ENCODE peak calls at places on chromosome 3, in nine cellular contexts. R is lower leg skin, G is A549, Y is GM12891, A is IMR-90, F is ovary, L is stomach, P is heart left ventricle, N is adrenal gland. O is an unnamed sample.

GRCh38 chr3:107404727-107405519 is 27.7 kb downstream of the CCDC54 start:
- DNase-seq in R (no peak), G (no peak), Y (no peak), A (peak; percentile 65), F (no peak), L (no peak), P (no peak), N (no peak), O (no peak)

GRCh38 chr3:118833075-118833474 is 201.6 kb downstream of the IGSF11 start:
- DNase-seq in R (no peak), G (no peak), Y (no peak), A (no peak), F (no peak), L (no peak), P (no peak), N (no peak), O (no peak)

GRCh38 chr3:126962756-126963155 is 20.2 kb upstream of the PLXNA1 start:
- DNase-seq in R (no peak), G (no peak), Y (no peak), A (no peak), F (no peak), L (no peak), P (peak; percentile 11), N (no peak), O (no peak)

GRCh38 chr3:77071806-77072205 is 31.9 kb downstream of the ROBO2 start:
- DNase-seq in R (no peak), G (no peak), Y (no peak), A (no peak), F (no peak), L (no peak), P (no peak), N (no peak), O (no peak)

GRCh38 chr3:132231633-132232032 is 85.6 kb upstream of the ACP3 start:
- DNase-seq in R (no peak), G (peak; percentile 33), Y (no peak), A (peak; percentile 55), F (no peak), L (no peak), P (no peak), N (peak; percentile 20), O (no peak)

GRCh38 chr3:142027713-142028112 is 121.6 kb downstream of the TFDP2 start:
- DNase-seq in R (no peak), G (peak; percentile 6), Y (no peak), A (no peak), F (no peak), L (no peak), P (no peak), N (no peak), O (no peak)

GRCh38 chr3:65284971-65285370 is 597.2 kb upstream of the ADAMTS9 start:
- DNase-seq in R (no peak), G (peak; percentile 1), Y (no peak), A (no peak), F (no peak), L (no peak), P (no peak), N (no peak), O (no peak)

GRCh38 chr3:131708216-131708615 is 205.4 kb upstream of the MRPL3 start:
- DNase-seq in R (no peak), G (no peak), Y (no peak), A (no peak), F (no peak), L (no peak), P (no peak), N (no peak), O (no peak)

GRCh38 chr3:105606052-105606451 is 239.3 kb downstream of the ALCAM start:
- DNase-seq in R (no peak), G (no peak), Y (no peak), A (peak; percentile 80), F (no peak), L (no peak), P (no peak), N (no peak), O (no peak)

GRCh38 chr3:172194702-172195392 is 155.5 kb downstream of the FNDC3B start:
- DNase-seq in R (no peak), G (peak; percentile 66), Y (no peak), A (no peak), F (no peak), L (no peak), P (no peak), N (no peak), O (no peak)

GRCh38 chr3:37997791-37998370 is 7.3 kb downstream of the VILL start:
- DNase-seq in R (no peak), G (no peak), Y (no peak), A (no peak), F (peak; percentile 65), L (peak; percentile 30), P (peak; percentile 43), N (no peak), O (no peak)

GRCh38 chr3:111027868-111028267 is 43.7 kb upstream of the NECTIN3 start:
- DNase-seq in R (no peak), G (no peak), Y (no peak), A (no peak), F (no peak), L (no peak), P (no peak), N (no peak), O (no peak)

GRCh38 chr3:176953106-176954080 is 243.9 kb downstream of the TBL1XR1 start:
- DNase-seq in R (no peak), G (no peak), Y (no peak), A (peak; percentile 75), F (peak; percentile 74), L (no peak), P (peak; percentile 87), N (peak; percentile 55), O (no peak)

GRCh38 chr3:12813967-12814366 is 17.5 kb downstream of the CAND2 start:
- DNase-seq in R (no peak), G (no peak), Y (no peak), A (no peak), F (no peak), L (no peak), P (no peak), N (no peak), O (no peak)

GRCh38 chr3:46926039-46926438 is 48.5 kb downstream of the PTH1R start:
- DNase-seq in R (no peak), G (peak; percentile 60), Y (no peak), A (peak; percentile 82), F (peak; percentile 36), L (no peak), P (no peak), N (peak; percentile 94), O (no peak)
- TF ChIP-seq POLR2A in R (no peak), G (no peak), Y (no peak), A (no peak), F (no peak), L (no peak), P (no peak), N (peak; percentile 65), O (no peak)

GRCh38 chr3:157086053-157086761 is 73.7 kb downstream of the CCNL1 start:
- DNase-seq in R (no peak), G (no peak), Y (no peak), A (no peak), F (no peak), L (no peak), P (peak; percentile 75), N (no peak), O (no peak)
- TF ChIP-seq POLR2A in R (no peak), G (no peak), Y (no peak), A (no peak), F (no peak), L (no peak), P (peak; percentile 24), N (no peak), O (no peak)

DNA sequence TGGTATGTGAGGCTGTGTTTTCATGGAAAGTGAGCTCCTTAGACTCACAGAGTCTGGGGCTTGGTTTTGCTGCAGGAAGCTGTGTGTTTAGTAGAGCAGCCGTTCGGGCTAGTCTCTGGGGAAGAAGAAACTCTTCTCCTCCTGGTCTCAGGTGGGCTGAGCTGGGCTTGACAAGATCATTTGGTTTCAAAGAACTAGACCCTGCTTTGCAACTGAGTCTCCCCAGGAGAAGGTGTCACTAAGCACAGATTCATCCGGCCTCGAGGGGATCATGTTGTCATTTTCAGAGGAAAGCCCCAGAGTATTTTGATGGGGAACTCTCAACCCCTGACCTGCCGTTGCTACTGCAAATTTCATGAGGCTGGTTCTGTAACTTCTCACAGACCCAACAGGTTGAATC is 188.5 kb downstream of the FAM43A start:
- DNase-seq in R (no peak), G (no peak), Y (no peak), A (no peak), F (no peak), L (no peak), P (no peak), N (no peak), O (no peak)
- TF ChIP-seq POLR2A in R (no peak), G (no peak), Y (no peak), A (no peak), F (no peak), L (no peak), P (no peak), N (no peak), O (no peak)

GRCh38 chr3:160678447-160678846 is 1.5 kb downstream of the ARL14 start:
- DNase-seq in R (no peak), G (peak; percentile 11), Y (no peak), A (no peak), F (no peak), L (no peak), P (no peak), N (no peak), O (no peak)

GRCh38 chr3:160677459-160677901 is 520 bp downstream of the ARL14 start:
- DNase-seq in R (no peak), G (peak; percentile 40), Y (no peak), A (peak; percentile 9), F (no peak), L (no peak), P (no peak), N (no peak), O (no peak)

GRCh38 chr3:160673188-160673587 is 3.8 kb upstream of the ARL14 start:
- DNase-seq in R (no peak), G (peak; percentile 29), Y (no peak), A (no peak), F (no peak), L (no peak), P (no peak), N (no peak), O (no peak)

GRCh38 chr3:160675566-160676124 is 1.3 kb upstream of the ARL14 start:
- DNase-seq in R (no peak), G (no peak), Y (no peak), A (no peak), F (no peak), L (no peak), P (no peak), N (no peak), O (no peak)

DNA sequence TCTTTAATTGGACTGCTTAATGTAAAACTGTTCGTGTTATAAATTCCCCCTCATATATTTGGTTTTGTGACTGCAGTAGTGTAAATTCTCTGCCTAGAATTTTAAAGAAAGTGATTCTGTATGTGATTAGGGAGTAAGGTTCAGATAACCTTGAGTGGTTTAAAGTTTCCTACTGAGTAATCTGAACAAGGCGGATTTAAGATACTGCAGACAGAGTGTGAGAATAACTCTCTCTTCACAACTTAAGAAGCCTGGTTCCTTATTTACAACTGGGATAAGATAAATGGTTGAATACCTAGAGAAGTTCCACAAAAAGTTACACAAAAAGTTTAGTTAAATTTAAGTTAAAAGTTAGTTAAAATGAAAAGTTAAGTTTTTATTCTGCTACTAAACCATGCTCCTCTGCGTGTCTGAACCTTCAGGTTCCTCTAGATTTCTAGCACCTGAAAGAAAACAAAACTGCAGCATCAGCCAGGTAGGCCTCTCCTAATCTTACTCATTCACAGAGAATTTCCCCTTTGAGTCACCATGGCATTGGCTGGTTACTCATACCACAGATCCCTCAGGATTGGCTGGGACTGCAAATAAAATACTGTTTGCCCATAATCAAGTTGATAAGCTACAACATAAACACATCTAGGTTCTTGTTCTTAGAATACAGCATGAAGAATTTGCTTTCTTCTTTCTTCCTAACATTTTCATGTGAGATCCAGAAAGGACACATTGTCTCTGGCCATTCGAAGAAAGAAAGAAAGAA is at the start of gene ARL14:
- DNase-seq in R (no peak), G (peak; percentile 74), Y (no peak), A (peak; percentile 68), F (no peak), L (peak; percentile 39), P (no peak), N (no peak), O (peak; percentile 19)
- TF ChIP-seq POLR2A in R (no peak), G (no peak), Y (no peak), A (no peak), F (no peak), L (no peak), P (no peak), N (no peak), O (no peak)

O was measured in H54.